ENCODE peak calls at places on chromosome 15, in four cellular contexts. One of them, this sample, is unnamed.

GRCh38 chr15:91634163-91634562 is 219.3 kb upstream of the SLCO3A1 start:
- DNase-seq in A549: no peak
- DNase-seq in K562: no peak
- DNase-seq in WTC11: no peak
- DNase-seq in this sample: peak

GRCh38 chr15:90571063-90571541 is 41.4 kb downstream of the CRTC3 start:
- DNase-seq in K562: peak
- DNase-seq in WTC11: no peak
- DNase-seq in A549: peak
- DNase-seq in this sample: no peak

GRCh38 chr15:69145149-69145693 is 15.2 kb upstream of the GLCE start:
- DNase-seq in K562: no peak
- DNase-seq in WTC11: no peak
- DNase-seq in A549: no peak
- DNase-seq in this sample: no peak

GRCh38 chr15:65389226-65389625 is 11.4 kb upstream of the IGDCC3 start:
- DNase-seq in K562: no peak
- DNase-seq in WTC11: no peak
- DNase-seq in A549: no peak
- DNase-seq in this sample: no peak

GRCh38 chr15:40314723-40315276 is 7.1 kb upstream of the PLCB2 start:
- DNase-seq in A549: no peak
- DNase-seq in K562: no peak
- DNase-seq in WTC11: no peak
- DNase-seq in this sample: no peak

GRCh38 chr15:41407341-41407740 is 5.0 kb upstream of the NDUFAF1 start:
- DNase-seq in A549: no peak
- DNase-seq in WTC11: no peak
- DNase-seq in K562: no peak
- DNase-seq in this sample: no peak

GRCh38 chr15:67133738-67134576 is 68.6 kb downstream of the SMAD3 start:
- DNase-seq in WTC11: no peak
- DNase-seq in A549: peak
- DNase-seq in K562: no peak
- DNase-seq in this sample: no peak

GRCh38 chr15:57158589-57158988 is 217.7 kb upstream of the CGNL1 start:
- DNase-seq in WTC11: no peak
- DNase-seq in K562: no peak
- DNase-seq in A549: peak
- DNase-seq in this sample: no peak

GRCh38 chr15:88131937-88132336 is 124.6 kb downstream of the NTRK3 start:
- DNase-seq in WTC11: no peak
- DNase-seq in K562: no peak
- DNase-seq in A549: no peak
- DNase-seq in this sample: no peak
- TF ChIP-seq NR3C1 in WTC11: no peak
- TF ChIP-seq NR3C1 in K562: no peak
- TF ChIP-seq NR3C1 in A549: no peak
- TF ChIP-seq NR3C1 in this sample: no peak

GRCh38 chr15:70431854-70432253 is 331.5 kb downstream of the UACA start:
- DNase-seq in K562: no peak
- DNase-seq in A549: no peak
- DNase-seq in WTC11: no peak
- DNase-seq in this sample: no peak
- TF ChIP-seq NR3C1 in K562: no peak
- TF ChIP-seq NR3C1 in A549: no peak
- TF ChIP-seq NR3C1 in WTC11: no peak
- TF ChIP-seq NR3C1 in this sample: no peak

DNA sequence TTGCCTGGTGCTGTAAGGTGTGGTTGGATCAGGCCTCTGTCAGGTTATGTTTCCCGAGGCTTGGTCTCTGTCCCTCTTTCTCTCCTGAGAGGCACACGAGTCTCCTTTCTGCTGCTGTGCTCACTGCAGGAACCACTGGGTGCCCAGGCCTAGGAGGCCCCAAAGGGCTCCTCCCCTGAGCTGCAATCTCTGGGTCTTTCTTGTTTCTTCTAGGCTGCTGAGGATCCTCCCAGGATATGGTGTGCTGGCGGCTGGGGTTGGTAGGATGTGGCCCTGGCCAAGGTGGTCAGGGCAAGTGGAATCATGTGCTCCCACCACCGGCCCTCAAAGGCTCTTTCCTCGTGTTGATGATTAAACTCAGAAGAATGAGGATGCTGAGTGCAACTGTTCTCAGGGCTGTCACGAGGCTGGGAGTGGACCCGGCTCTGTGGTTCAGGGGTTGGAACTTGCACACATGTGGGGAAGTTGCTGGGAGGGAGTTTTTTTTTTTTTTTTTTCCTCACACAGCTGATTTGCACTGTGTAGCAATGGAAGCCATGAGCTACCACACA is 43.6 kb upstream of the CTSH start:
- DNase-seq in A549: peak
- DNase-seq in WTC11: no peak
- DNase-seq in K562: no peak
- DNase-seq in this sample: peak
- TF ChIP-seq NR3C1 in A549: no peak
- TF ChIP-seq NR3C1 in WTC11: no peak
- TF ChIP-seq NR3C1 in K562: no peak
- TF ChIP-seq NR3C1 in this sample: no peak

GRCh38 chr15:92714071-92714456 is 58.5 kb upstream of the FAM174B start:
- DNase-seq in K562: no peak
- DNase-seq in WTC11: peak
- DNase-seq in A549: peak
- DNase-seq in this sample: no peak
- TF ChIP-seq NR3C1 in K562: no peak
- TF ChIP-seq NR3C1 in WTC11: no peak
- TF ChIP-seq NR3C1 in A549: no peak
- TF ChIP-seq NR3C1 in this sample: no peak